ENCODE peak calls at places on chromosome 1, in four cellular contexts. F, O, G and R are unnamed samples.
A peak's percentile ranks its signal among the peaks of the same experiment; 100 is the strongest.

GRCh38 chr1:64366821-64367220 is 103.1 kb upstream of the CACHD1 start:
- DNase-seq in F (no peak), O (no peak), G (no peak), R (no peak)

GRCh38 chr1:154427173-154428139 is 22.3 kb downstream of the IL6R start:
- DNase-seq in F (peak; percentile 65), O (no peak), G (no peak), R (peak; percentile 82)

GRCh38 chr1:222750651-222751050 is 13.6 kb downstream of the FAM177B start:
- DNase-seq in F (no peak), O (no peak), G (peak; percentile 57), R (no peak)

GRCh38 chr1:58782308-58783089 is 1.3 kb downstream of the JUN start:
- DNase-seq in F (peak; percentile 52), O (peak; percentile 70), G (peak; percentile 60), R (no peak)

GRCh38 chr1:37189111-37189510 is 154.8 kb upstream of the GRIK3 start:
- DNase-seq in F (no peak), O (no peak), G (no peak), R (no peak)

GRCh38 chr1:41315482-41315823 is 45.8 kb upstream of the FOXO6 start:
- DNase-seq in F (peak; percentile 53), O (no peak), G (no peak), R (no peak)

GRCh38 chr1:25810341-25811299 is 9.1 kb upstream of the MTFR1L start:
- DNase-seq in F (peak; percentile 35), O (peak; percentile 88), G (peak; percentile 24), R (no peak)

GRCh38 chr1:18922319-18922726 is 20.0 kb upstream of the ALDH4A1 start:
- DNase-seq in F (peak; percentile 72), O (no peak), G (peak; percentile 21), R (no peak)

GRCh38 chr1:171150156-171150555 is 34.9 kb upstream of the FMO2 start:
- DNase-seq in F (no peak), O (no peak), G (no peak), R (no peak)

GRCh38 chr1:8625981-8626898 is 191.2 kb downstream of the RERE start:
- DNase-seq in F (peak; percentile 94), O (no peak), G (peak; percentile 49), R (peak; percentile 98)

GRCh38 chr1:232987741-232988140 is 37.3 kb downstream of the NTPCR start:
- DNase-seq in F (no peak), O (no peak), G (no peak), R (no peak)

GRCh38 chr1:226983247-226983997 is 43.3 kb downstream of the COQ8A start:
- DNase-seq in F (no peak), O (no peak), G (no peak), R (no peak)

GRCh38 chr1:97632075-97632474 is 288.8 kb downstream of the DPYD start:
- DNase-seq in F (peak; percentile 74), O (no peak), G (peak; percentile 2), R (peak; percentile 80)

GRCh38 chr1:230077011-230077410 is 10.0 kb downstream of the GALNT2 start:
- DNase-seq in F (no peak), O (peak; percentile 47), G (no peak), R (no peak)

GRCh38 chr1:180213401-180214177 is 16.5 kb upstream of the LHX4 start:
- DNase-seq in F (no peak), O (peak; percentile 68), G (no peak), R (peak; percentile 48)

GRCh38 chr1:30652151-30652915 is 71.1 kb downstream of the MATN1 start:
- DNase-seq in F (no peak), O (no peak), G (no peak), R (peak; percentile 32)

GRCh38 chr1:147618077-147618569 is 52.2 kb downstream of the ACP6 start:
- DNase-seq in F (no peak), O (peak; percentile 65), G (no peak), R (no peak)

GRCh38 chr1:153770812-153771211 is 4.4 kb upstream of the SLC27A3 start:
- DNase-seq in F (no peak), O (no peak), G (no peak), R (no peak)

GRCh38 chr1:114670083-114671010 is 498 bp upstream of the DENND2C start:
- DNase-seq in F (peak; percentile 90), O (peak; percentile 88), G (peak; percentile 65), R (peak; percentile 95)

GRCh38 chr1:156122519-156123355 is 8.2 kb downstream of the LMNA start:
- DNase-seq in F (peak; percentile 89), O (no peak), G (no peak), R (peak; percentile 94)

GRCh38 chr1:3393987-3394920 is 60.2 kb upstream of the ARHGEF16 start:
- DNase-seq in F (no peak), O (no peak), G (no peak), R (no peak)

GRCh38 chr1:21313886-21314796 is 23.9 kb upstream of the ECE1 start:
- DNase-seq in F (no peak), O (no peak), G (peak; percentile 88), R (no peak)

GRCh38 chr1:49765034-49765433 is 258.7 kb downstream of the AGBL4 start:
- DNase-seq in F (no peak), O (no peak), G (no peak), R (no peak)

GRCh38 chr1:110746644-110747259 is 72.0 kb upstream of the KCNA3 start:
- DNase-seq in F (peak; percentile 46), O (peak; percentile 62), G (peak; percentile 53), R (no peak)

GRCh38 chr1:243705585-243705984 is 144.5 kb downstream of the AKT3 start:
- DNase-seq in F (peak; percentile 29), O (no peak), G (no peak), R (no peak)

GRCh38 chr1:188670837-188671236 is 1806.8 kb downstream of the BRINP3 start:
- DNase-seq in F (peak; percentile 25), O (no peak), G (no peak), R (peak; percentile 43)